ENCODE peak calls at places on chromosomes 11 and 22, in eight cellular contexts. J is breast epithelium; Z is CD4-positive, alpha-beta T cell; B is mammary epithelial cell; F is GM13976; H is fibroblast of pulmonary artery; S is HepG2; N is epithelial cell of esophagus. R is an unnamed sample.

GRCh38 chr22:36317658-36318271 is 64.8 kb downstream of the APOL1 start:
- DNase-seq in J (no peak), Z (no peak), B (peak; percentile 46), F (no peak), H (no peak), S (no peak), N (peak; percentile 68), R (no peak)

GRCh38 chr22:42939941-42940653 is 74.9 kb downstream of the PACSIN2 start:
- DNase-seq in J (peak; percentile 49), Z (no peak), B (peak; percentile 72), F (no peak), H (peak; percentile 80), S (peak; percentile 88), N (peak; percentile 86), R (no peak)

GRCh38 chr22:29810156-29810555 is 27.9 kb downstream of the ASCC2 start:
- DNase-seq in J (no peak), Z (no peak), B (no peak), F (no peak), H (no peak), S (no peak), N (no peak), R (no peak)

GRCh38 chr11:107370390-107370789 is 87.2 kb downstream of the CWF19L2 start:
- DNase-seq in J (no peak), Z (no peak), B (no peak), F (no peak), H (peak; percentile 66), S (no peak), N (no peak), R (no peak)

GRCh38 chr11:79018371-79018849 is 422.4 kb downstream of the TENM4 start:
- DNase-seq in J (no peak), Z (no peak), B (no peak), F (no peak), H (peak; percentile 91), S (no peak), N (no peak), R (no peak)

GRCh38 chr11:67271548-67272284 is 5.4 kb downstream of the GRK2 start:
- DNase-seq in J (no peak), Z (no peak), B (no peak), F (no peak), H (no peak), S (no peak), N (no peak), R (peak; percentile 90)

GRCh38 chr22:25067851-25068421 is 115.4 kb downstream of the KIAA1671 start:
- DNase-seq in J (no peak), Z (peak; percentile 79), B (no peak), F (no peak), H (no peak), S (no peak), N (no peak), R (peak; percentile 90)

GRCh38 chr11:111735262-111736116 is 30.7 kb downstream of the PPP2R1B start:
- DNase-seq in J (peak; percentile 81), Z (no peak), B (peak; percentile 95), F (no peak), H (peak; percentile 99), S (no peak), N (peak; percentile 96), R (no peak)

GRCh38 chr11:100719809-100720221 is 32.7 kb downstream of the ARHGAP42 start:
- DNase-seq in J (no peak), Z (no peak), B (peak; percentile 79), F (no peak), H (peak; percentile 92), S (no peak), N (peak; percentile 66), R (no peak)

GRCh38 chr11:27296406-27296994 is 66.5 kb downstream of the CCDC34 start:
- DNase-seq in J (no peak), Z (no peak), B (peak; percentile 45), F (peak; percentile 52), H (peak; percentile 79), S (peak; percentile 44), N (peak; percentile 75), R (no peak)

GRCh38 chr11:22778642-22779041 is 51.0 kb downstream of the SVIP start:
- DNase-seq in J (no peak), Z (no peak), B (no peak), F (no peak), H (no peak), S (peak; percentile 4), N (peak; percentile 21), R (no peak)
- TF ChIP-seq CTCF in J (no peak), Z (no peak), B (peak; percentile 5), F (no peak), H (no peak), S (peak; percentile 44), N (no peak), R (no peak)

GRCh38 chr11:1194977-1195689 is 27.7 kb upstream of the MUC5B start:
- DNase-seq in J (no peak), Z (no peak), B (no peak), F (no peak), H (no peak), S (no peak), N (no peak), R (no peak)
- TF ChIP-seq CTCF in J (no peak), Z (no peak), B (no peak), F (no peak), H (no peak), S (no peak), N (no peak), R (no peak)

GRCh38 chr11:21988477-21988876 is 204.4 kb upstream of the ANO5 start:
- DNase-seq in J (no peak), Z (no peak), B (no peak), F (no peak), H (peak; percentile 3), S (peak; percentile 1), N (peak; percentile 15), R (no peak)
- TF ChIP-seq CTCF in J (no peak), Z (no peak), B (no peak), F (no peak), H (no peak), S (no peak), N (no peak), R (no peak)

GRCh38 chr11:14253437-14253836 is 105.5 kb downstream of the RRAS2 start:
- DNase-seq in J (no peak), Z (no peak), B (no peak), F (no peak), H (no peak), S (no peak), N (no peak), R (no peak)
- TF ChIP-seq CTCF in J (no peak), Z (no peak), B (no peak), F (no peak), H (no peak), S (no peak), N (no peak), R (no peak)

GRCh38 chr11:86952933-86953637 is 2.1 kb downstream of the FZD4 start:
- DNase-seq in J (no peak), Z (no peak), B (no peak), F (no peak), H (peak; percentile 50), S (no peak), N (no peak), R (no peak)
- TF ChIP-seq CTCF in J (no peak), Z (no peak), B (no peak), F (no peak), H (peak; percentile 19), S (no peak), N (no peak), R (no peak)

DNA sequence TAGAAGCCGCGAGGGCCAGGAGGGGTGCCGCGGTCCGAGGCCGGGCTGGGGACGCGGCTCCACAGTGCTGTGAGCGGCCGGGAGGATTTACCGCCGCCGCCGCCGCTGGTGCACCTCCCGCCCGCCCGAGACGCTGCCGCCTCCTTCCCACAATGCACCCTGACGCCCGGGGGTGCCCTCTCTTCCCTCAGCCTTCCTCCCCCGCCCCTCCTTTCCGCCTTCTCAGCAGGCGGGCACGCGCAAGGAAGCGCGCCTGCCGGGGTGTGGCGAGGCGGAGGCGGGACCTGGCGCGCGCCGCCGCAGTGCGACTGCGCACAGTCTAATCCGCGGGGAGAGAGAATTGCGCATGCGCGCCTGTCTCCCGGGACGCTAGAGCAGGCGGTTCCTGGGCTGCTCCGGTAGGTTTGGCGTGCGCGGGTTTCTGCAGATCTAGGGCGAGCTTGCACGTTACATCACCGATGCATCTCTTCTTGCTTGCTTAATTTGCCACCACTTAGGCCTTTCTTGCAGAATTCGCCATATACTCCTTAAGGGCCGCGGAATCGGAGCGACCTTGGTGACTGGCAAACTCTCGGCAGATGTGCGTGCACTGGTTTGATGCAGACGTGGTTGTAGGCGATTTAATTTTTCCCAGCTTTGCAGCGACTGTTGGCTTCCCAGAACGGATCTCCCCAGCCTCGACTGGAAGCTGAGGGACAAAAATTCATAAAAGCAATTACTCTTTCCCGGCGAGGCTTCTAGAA is at the start of the genes GVQW3 and THAP12:
- DNase-seq in J (peak; percentile 96), Z (peak; percentile 96), B (peak; percentile 98), F (peak; percentile 98), H (peak; percentile 98), S (peak; percentile 92), N (peak; percentile 99), R (peak; percentile 97)
- TF ChIP-seq CTCF in J (no peak), Z (no peak), B (no peak), F (peak; percentile 49), H (no peak), S (peak; percentile 73), N (no peak), R (no peak)

DNA sequence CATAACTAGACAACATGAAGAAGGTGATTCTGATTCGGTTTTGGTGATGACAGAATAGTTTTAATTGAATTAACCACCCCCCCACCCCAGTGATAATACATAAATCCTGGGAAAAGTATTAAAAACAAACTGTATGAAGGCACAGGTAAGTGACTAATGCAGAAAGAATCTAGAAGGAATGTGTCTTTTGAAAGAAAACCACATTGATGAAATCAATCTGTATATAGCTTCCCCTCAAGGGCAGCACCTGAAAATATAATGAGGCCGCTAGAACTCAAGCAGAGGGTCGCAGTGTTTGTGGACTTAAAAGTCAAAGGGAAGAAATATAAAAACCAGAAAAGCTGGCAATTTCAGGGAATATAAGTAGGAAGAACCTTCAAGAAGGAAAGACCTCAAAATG is 580.5 kb upstream of the CHORDC1 start:
- DNase-seq in J (no peak), Z (no peak), B (peak; percentile 56), F (no peak), H (no peak), S (no peak), N (peak; percentile 59), R (no peak)
- TF ChIP-seq CTCF in J (no peak), Z (no peak), B (no peak), F (no peak), H (no peak), S (no peak), N (no peak), R (no peak)

DNA sequence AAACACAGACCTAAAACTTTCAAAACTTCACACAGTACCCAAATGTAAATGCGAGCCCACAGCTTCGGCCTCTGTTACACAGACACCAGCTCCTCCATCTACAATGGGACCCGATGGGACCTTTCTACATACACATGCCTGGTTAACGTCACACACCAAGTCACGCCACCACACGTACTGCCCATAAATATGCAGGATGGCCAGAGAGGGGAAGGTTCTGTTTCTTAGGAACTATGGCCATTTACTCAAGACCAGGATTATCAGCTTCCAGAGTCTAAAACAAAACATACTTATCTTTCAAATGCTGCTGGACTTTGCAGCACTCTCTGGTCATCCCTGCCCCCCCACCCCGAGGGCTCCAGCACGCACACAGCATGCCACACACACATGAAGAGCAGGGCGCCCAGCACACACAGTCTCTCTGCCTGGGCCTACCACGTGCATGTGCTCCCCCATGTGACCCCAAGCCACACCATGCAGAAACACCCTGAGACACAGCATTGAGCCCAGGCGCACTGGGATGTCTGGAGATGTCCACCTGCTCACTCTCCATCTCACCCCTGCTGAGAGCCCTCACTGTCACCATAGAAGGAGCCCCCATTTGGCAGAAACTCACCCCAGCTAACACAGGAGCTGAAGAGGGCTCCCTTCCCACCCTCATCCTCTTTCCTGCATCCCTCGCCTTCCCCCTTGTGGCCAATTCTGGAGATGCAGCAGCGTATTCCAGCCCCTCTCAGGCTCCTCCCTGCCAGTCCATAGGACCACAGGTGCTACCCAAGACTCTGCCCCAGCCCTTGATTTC is 61.8 kb downstream of the SLC22A12 start:
- DNase-seq in J (peak; percentile 52), Z (peak; percentile 54), B (peak; percentile 41), F (peak; percentile 89), H (peak; percentile 74), S (peak; percentile 57), N (peak; percentile 72), R (peak; percentile 85)
- TF ChIP-seq CTCF in J (peak; percentile 95), Z (peak; percentile 70), B (peak; percentile 91), F (peak; percentile 79), H (peak; percentile 98), S (peak; percentile 96), N (peak; percentile 97), R (peak; percentile 80)

R was measured in activated CD8-positive, alpha-beta T cell treated with anti-CD3 and anti-CD28 coated beads for 36 hours.